ENCODE peak calls at places on chromosomes 3 and 15, in five cellular contexts. One of them, this sample, is unnamed.

GRCh38 chr15:84598993-84599392 is 1.8 kb upstream of the ZSCAN2 start:
- DNase-seq in right lobe of liver: peak; percentile 68
- DNase-seq in NB4: peak; percentile 84
- DNase-seq in upper lobe of left lung: peak; percentile 30
- DNase-seq in ovary: peak; percentile 37
- DNase-seq in this sample: peak; percentile 33

GRCh38 chr15:99409097-99409473 is 156.7 kb upstream of the MEF2A start:
- DNase-seq in ovary: no peak
- DNase-seq in NB4: peak; percentile 66
- DNase-seq in upper lobe of left lung: peak; percentile 73
- DNase-seq in right lobe of liver: no peak
- DNase-seq in this sample: peak; percentile 30

GRCh38 chr3:71119171-71119570 is 464.4 kb downstream of the FOXP1 start:
- DNase-seq in right lobe of liver: no peak
- DNase-seq in upper lobe of left lung: no peak
- DNase-seq in ovary: no peak
- DNase-seq in NB4: no peak
- DNase-seq in this sample: no peak

GRCh38 chr3:156614642-156615511 is 59.5 kb upstream of the TIPARP start:
- DNase-seq in NB4: no peak
- DNase-seq in upper lobe of left lung: no peak
- DNase-seq in ovary: no peak
- DNase-seq in right lobe of liver: no peak
- DNase-seq in this sample: no peak

GRCh38 chr3:196867155-196867506 is 589 bp upstream of the SENP5 start:
- DNase-seq in NB4: no peak
- DNase-seq in right lobe of liver: no peak
- DNase-seq in ovary: no peak
- DNase-seq in upper lobe of left lung: no peak
- DNase-seq in this sample: no peak

GRCh38 chr3:18937574-18937973 is 210.7 kb upstream of the KCNH8 start:
- DNase-seq in right lobe of liver: no peak
- DNase-seq in upper lobe of left lung: no peak
- DNase-seq in ovary: no peak
- DNase-seq in NB4: no peak
- DNase-seq in this sample: no peak

GRCh38 chr3:11581237-11582122 is 62.2 kb downstream of the VGLL4 start:
- DNase-seq in NB4: no peak
- DNase-seq in ovary: no peak
- DNase-seq in upper lobe of left lung: no peak
- DNase-seq in right lobe of liver: no peak
- DNase-seq in this sample: no peak

GRCh38 chr15:96234109-96234892 is 96.2 kb upstream of the NR2F2 start:
- DNase-seq in ovary: no peak
- DNase-seq in NB4: no peak
- DNase-seq in upper lobe of left lung: no peak
- DNase-seq in right lobe of liver: no peak
- DNase-seq in this sample: peak; percentile 14

GRCh38 chr3:48151807-48152427 is 36.3 kb downstream of the CDC25A start:
- DNase-seq in ovary: no peak
- DNase-seq in upper lobe of left lung: no peak
- DNase-seq in NB4: no peak
- DNase-seq in right lobe of liver: peak; percentile 50
- DNase-seq in this sample: no peak

GRCh38 chr15:78880242-78880533 is 7.5 kb downstream of the MORF4L1 start:
- DNase-seq in right lobe of liver: no peak
- DNase-seq in upper lobe of left lung: no peak
- DNase-seq in ovary: no peak
- DNase-seq in NB4: no peak
- DNase-seq in this sample: no peak

GRCh38 chr15:28123408-28124023 is 24.4 kb upstream of the OCA2 start:
- DNase-seq in upper lobe of left lung: peak; percentile 76
- DNase-seq in ovary: peak; percentile 42
- DNase-seq in NB4: peak; percentile 69
- DNase-seq in right lobe of liver: peak; percentile 73
- DNase-seq in this sample: peak; percentile 66

GRCh38 chr15:74653426-74654082 is 37.9 kb downstream of the CLK3 start:
- DNase-seq in right lobe of liver: no peak
- DNase-seq in ovary: no peak
- DNase-seq in upper lobe of left lung: peak; percentile 60
- DNase-seq in NB4: no peak
- DNase-seq in this sample: peak; percentile 21

GRCh38 chr3:47984089-47984759 is 32.0 kb downstream of the MAP4 start:
- DNase-seq in upper lobe of left lung: no peak
- DNase-seq in right lobe of liver: no peak
- DNase-seq in NB4: no peak
- DNase-seq in ovary: no peak
- DNase-seq in this sample: peak; percentile 9

GRCh38 chr3:140268103-140268502 is 333.1 kb downstream of the CLSTN2 start:
- DNase-seq in NB4: no peak
- DNase-seq in right lobe of liver: no peak
- DNase-seq in ovary: no peak
- DNase-seq in upper lobe of left lung: no peak
- DNase-seq in this sample: no peak

GRCh38 chr3:20340324-20340928 is 154.4 kb upstream of the SGO1 start:
- DNase-seq in NB4: peak; percentile 70
- DNase-seq in right lobe of liver: peak; percentile 76
- DNase-seq in ovary: peak; percentile 64
- DNase-seq in upper lobe of left lung: peak; percentile 66
- DNase-seq in this sample: peak; percentile 28

GRCh38 chr15:57403532-57403931 is 27.2 kb downstream of the CGNL1 start:
- DNase-seq in upper lobe of left lung: no peak
- DNase-seq in right lobe of liver: no peak
- DNase-seq in ovary: no peak
- DNase-seq in NB4: no peak
- DNase-seq in this sample: no peak

GRCh38 chr3:136093771-136094170 is 102.4 kb downstream of the MSL2 start:
- DNase-seq in ovary: no peak
- DNase-seq in upper lobe of left lung: no peak
- DNase-seq in right lobe of liver: no peak
- DNase-seq in NB4: no peak
- DNase-seq in this sample: no peak

GRCh38 chr3:11272913-11273574 is 847 bp downstream of the ATG7 start:
- DNase-seq in right lobe of liver: no peak
- DNase-seq in upper lobe of left lung: no peak
- DNase-seq in ovary: no peak
- DNase-seq in NB4: peak; percentile 75
- DNase-seq in this sample: no peak

GRCh38 chr15:71800835-71801745 is 9.3 kb upstream of the NR2E3 start:
- DNase-seq in ovary: no peak
- DNase-seq in right lobe of liver: no peak
- DNase-seq in upper lobe of left lung: peak; percentile 46
- DNase-seq in NB4: peak; percentile 57
- DNase-seq in this sample: peak; percentile 48

GRCh38 chr3:197268319-197268718 is 30.1 kb downstream of the DLG1 start:
- DNase-seq in ovary: peak; percentile 21
- DNase-seq in NB4: no peak
- DNase-seq in right lobe of liver: no peak
- DNase-seq in upper lobe of left lung: no peak
- DNase-seq in this sample: no peak

GRCh38 chr3:141050913-141051632 is at the start of gene SPSB4:
- DNase-seq in upper lobe of left lung: peak; percentile 43
- DNase-seq in ovary: no peak
- DNase-seq in NB4: peak; percentile 61
- DNase-seq in right lobe of liver: no peak
- DNase-seq in this sample: no peak

GRCh38 chr15:98394546-98394945 is 253.8 kb upstream of the IGF1R start:
- DNase-seq in NB4: no peak
- DNase-seq in upper lobe of left lung: no peak
- DNase-seq in right lobe of liver: no peak
- DNase-seq in ovary: no peak
- DNase-seq in this sample: no peak

GRCh38 chr3:179146911-179147570 is 1.1 kb upstream of the PIK3CA start:
- DNase-seq in ovary: peak; percentile 30
- DNase-seq in upper lobe of left lung: no peak
- DNase-seq in NB4: peak; percentile 77
- DNase-seq in right lobe of liver: no peak
- DNase-seq in this sample: peak; percentile 51

GRCh38 chr3:153042088-153042487 is 119.9 kb upstream of the RAP2B start:
- DNase-seq in ovary: no peak
- DNase-seq in NB4: no peak
- DNase-seq in right lobe of liver: no peak
- DNase-seq in upper lobe of left lung: no peak
- DNase-seq in this sample: no peak

DNA sequence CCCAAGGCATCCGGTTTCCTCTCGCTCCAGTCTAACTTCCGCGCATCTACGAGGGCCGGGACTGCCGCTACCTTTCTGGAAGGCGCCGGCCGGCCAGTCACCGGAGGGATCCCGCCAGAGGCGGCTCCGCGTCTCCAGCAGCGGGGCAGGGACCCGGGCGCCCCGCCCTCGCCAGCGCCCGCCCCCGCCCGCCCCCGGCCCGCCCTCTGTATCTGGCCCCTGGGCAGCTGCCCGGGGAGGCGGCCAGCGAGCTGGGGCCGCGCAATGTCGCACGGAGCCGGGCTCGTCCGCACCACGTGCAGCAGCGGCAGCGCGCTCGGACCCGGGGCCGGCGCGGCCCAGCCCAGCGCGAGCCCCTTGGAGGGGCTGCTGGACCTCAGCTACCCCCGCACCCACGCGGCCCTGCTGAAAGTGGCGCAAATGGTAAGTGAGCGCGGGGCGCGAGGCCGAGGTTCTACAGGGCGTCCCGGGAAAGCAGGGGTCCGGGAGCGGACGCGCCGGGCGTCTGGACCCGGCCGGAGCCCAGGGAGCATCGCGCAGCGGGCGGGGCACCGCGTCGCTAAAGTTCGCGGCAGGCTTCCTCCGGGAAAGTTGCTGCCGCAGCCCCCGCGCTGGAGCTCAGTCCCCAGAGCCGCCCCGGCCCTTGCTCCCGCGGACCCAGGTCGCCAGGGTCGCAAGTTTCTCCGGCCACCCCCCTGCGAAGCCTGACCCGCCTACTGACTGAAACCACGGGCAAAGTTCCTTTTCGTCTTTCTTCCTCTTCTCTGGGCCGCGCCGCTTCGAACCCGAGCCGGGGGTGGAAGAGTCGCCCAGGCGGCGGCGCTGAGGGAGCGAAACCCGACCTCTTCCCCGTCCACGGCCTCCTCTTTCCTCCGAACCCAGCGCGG is at the start of gene CMTM7:
- DNase-seq in upper lobe of left lung: peak; percentile 90
- DNase-seq in NB4: peak; percentile 81
- DNase-seq in right lobe of liver: peak; percentile 77
- DNase-seq in ovary: peak; percentile 43
- DNase-seq in this sample: peak; percentile 71
- TF ChIP-seq POLR2A in upper lobe of left lung: peak; percentile 60
- TF ChIP-seq POLR2A in NB4: peak; percentile 73
- TF ChIP-seq POLR2A in right lobe of liver: peak; percentile 75
- TF ChIP-seq POLR2A in ovary: peak; percentile 45
- TF ChIP-seq POLR2A in this sample: peak; percentile 75

GRCh38 chr15:64156652-64157331 is 5.3 kb downstream of the SNX22 start:
- DNase-seq in ovary: no peak
- DNase-seq in NB4: no peak
- DNase-seq in right lobe of liver: peak; percentile 36
- DNase-seq in upper lobe of left lung: no peak
- DNase-seq in this sample: no peak
- TF ChIP-seq POLR2A in ovary: no peak
- TF ChIP-seq POLR2A in NB4: no peak
- TF ChIP-seq POLR2A in right lobe of liver: no peak
- TF ChIP-seq POLR2A in upper lobe of left lung: no peak
- TF ChIP-seq POLR2A in this sample: no peak

DNA sequence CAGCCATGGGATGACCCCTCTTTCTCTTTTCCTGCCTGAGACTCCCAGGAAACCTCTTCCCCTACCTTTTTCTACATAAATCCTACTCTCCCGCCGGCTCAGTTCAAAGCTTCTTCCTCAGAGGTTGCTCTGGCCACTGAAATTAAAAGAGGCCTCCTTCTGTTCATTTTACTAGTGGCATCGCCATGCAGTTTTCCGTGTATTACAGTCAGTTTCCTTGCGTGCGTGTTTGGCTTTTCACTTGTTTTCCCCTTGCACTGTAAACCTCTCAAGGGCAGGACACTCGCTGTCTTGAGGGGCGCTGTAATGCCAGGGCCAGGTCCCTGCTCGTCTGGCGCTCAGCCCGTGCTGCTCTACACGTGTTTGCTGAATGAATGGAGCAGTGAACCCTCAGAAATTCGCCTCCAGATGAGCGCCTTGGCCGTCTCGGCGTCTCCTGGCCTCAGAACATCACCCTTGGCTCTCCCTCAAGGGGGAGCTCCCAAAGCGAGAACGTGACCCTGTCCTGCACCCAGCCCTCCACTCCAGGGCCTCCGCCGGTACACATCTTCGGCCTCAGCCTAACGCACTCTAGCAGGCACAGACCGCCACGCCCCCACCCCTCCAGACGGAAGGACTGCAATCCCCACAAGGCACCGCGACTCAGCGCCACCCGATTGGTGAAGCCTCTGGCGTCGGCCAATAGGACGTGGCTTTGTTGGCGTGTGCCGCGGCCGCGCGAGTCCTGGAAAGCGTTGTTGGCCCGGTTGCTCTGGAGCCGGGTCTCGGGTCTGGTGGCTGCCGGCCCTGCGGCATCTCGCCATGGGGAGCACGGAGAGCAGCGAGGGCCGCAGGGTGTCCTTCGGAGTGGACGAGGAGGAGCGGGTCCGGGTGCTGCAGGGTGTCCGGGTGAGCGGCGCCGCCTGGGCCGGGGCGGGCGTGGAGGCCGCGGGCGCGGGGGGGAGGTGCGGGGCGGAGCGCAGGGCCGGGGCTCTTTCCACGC is at the start of gene CHCHD6:
- DNase-seq in ovary: peak; percentile 95
- DNase-seq in right lobe of liver: peak; percentile 96
- DNase-seq in upper lobe of left lung: peak; percentile 91
- DNase-seq in NB4: peak; percentile 96
- DNase-seq in this sample: peak; percentile 98
- TF ChIP-seq POLR2A in ovary: peak; percentile 17
- TF ChIP-seq POLR2A in right lobe of liver: no peak
- TF ChIP-seq POLR2A in upper lobe of left lung: no peak
- TF ChIP-seq POLR2A in NB4: peak; percentile 32
- TF ChIP-seq POLR2A in this sample: peak; percentile 25

GRCh38 chr3:126910231-126910630 is 72.7 kb upstream of the PLXNA1 start:
- DNase-seq in upper lobe of left lung: no peak
- DNase-seq in ovary: no peak
- DNase-seq in NB4: no peak
- DNase-seq in right lobe of liver: no peak
- DNase-seq in this sample: no peak

GRCh38 chr3:126912027-126912422 is 70.9 kb upstream of the PLXNA1 start:
- DNase-seq in ovary: no peak
- DNase-seq in NB4: peak; percentile 14
- DNase-seq in right lobe of liver: no peak
- DNase-seq in upper lobe of left lung: no peak
- DNase-seq in this sample: no peak

GRCh38 chr3:126912491-126913195 is 70.3 kb upstream of the PLXNA1 start:
- DNase-seq in upper lobe of left lung: no peak
- DNase-seq in NB4: no peak
- DNase-seq in right lobe of liver: no peak
- DNase-seq in ovary: no peak
- DNase-seq in this sample: no peak

GRCh38 chr3:126913524-126913923 is 69.4 kb upstream of the PLXNA1 start:
- DNase-seq in NB4: peak; percentile 26
- DNase-seq in upper lobe of left lung: no peak
- DNase-seq in ovary: no peak
- DNase-seq in right lobe of liver: no peak
- DNase-seq in this sample: no peak

GRCh38 chr3:126911162-126912026 is 71.5 kb upstream of the PLXNA1 start:
- DNase-seq in right lobe of liver: no peak
- DNase-seq in upper lobe of left lung: peak; percentile 70
- DNase-seq in NB4: peak; percentile 95
- DNase-seq in ovary: no peak
- DNase-seq in this sample: peak; percentile 91
- TF ChIP-seq POLR2A in right lobe of liver: no peak
- TF ChIP-seq POLR2A in upper lobe of left lung: no peak
- TF ChIP-seq POLR2A in NB4: no peak
- TF ChIP-seq POLR2A in ovary: no peak
- TF ChIP-seq POLR2A in this sample: no peak

This sample was measured in H54.